ENCODE peak calls at places on chromosomes 11 and 22, in seven cellular contexts. R, O, I, V, B, L and P are unnamed samples.

GRCh38 chr11:2553886-2554285 is 109.1 kb downstream of the KCNQ1 start:
- DNase-seq in B (no peak), V (peak; percentile 17), I (no peak), R (peak; percentile 46), O (no peak), L (no peak), P (no peak)

GRCh38 chr22:45541580-45541979 is 38.9 kb downstream of the FBLN1 start:
- DNase-seq in L (no peak), I (no peak), R (no peak), O (no peak), B (no peak), V (no peak), P (no peak)

GRCh38 chr11:107496011-107496410 is 38.4 kb upstream of the CWF19L2 start:
- DNase-seq in I (peak; percentile 88), R (no peak), O (no peak), V (no peak), B (no peak), L (no peak), P (no peak)

GRCh38 chr22:37659066-37659896 is 758 bp downstream of the PDXP start:
- DNase-seq in O (no peak), B (no peak), I (no peak), V (no peak), R (peak; percentile 64), L (no peak), P (peak; percentile 50)

GRCh38 chr11:17366491-17366890 is 14.9 kb downstream of the NCR3LG1 start:
- DNase-seq in L (no peak), R (no peak), I (no peak), B (no peak), O (no peak), V (no peak), P (peak; percentile 71)

GRCh38 chr22:41021039-41021654 is 70.0 kb downstream of the RBX1 start:
- DNase-seq in O (no peak), B (no peak), L (no peak), V (peak; percentile 72), R (peak; percentile 55), I (no peak), P (no peak)

GRCh38 chr11:16001899-16002426 is 354.4 kb downstream of the SOX6 start:
- DNase-seq in I (peak; percentile 98), R (peak; percentile 48), V (no peak), L (no peak), O (no peak), B (peak; percentile 4), P (peak; percentile 29)

GRCh38 chr11:68843052-68843561 is 1.4 kb upstream of the CPT1A start:
- DNase-seq in O (no peak), V (no peak), L (peak; percentile 42), R (no peak), B (no peak), I (peak; percentile 44), P (peak; percentile 48)

GRCh38 chr11:125621995-125622394 is 3.0 kb upstream of the CHEK1 start:
- DNase-seq in B (no peak), L (no peak), O (no peak), R (no peak), I (peak; percentile 73), V (no peak), P (no peak)

GRCh38 chr11:83724704-83725114 is 438.5 kb upstream of the CCDC90B start:
- DNase-seq in O (no peak), V (no peak), R (peak; percentile 45), B (no peak), L (no peak), I (no peak), P (no peak)

GRCh38 chr22:37345863-37346514 is 63.7 kb downstream of the CYTH4 start:
- DNase-seq in I (peak; percentile 98), B (no peak), R (no peak), O (no peak), V (no peak), L (no peak), P (no peak)

GRCh38 chr11:60493454-60493853 is 876 bp downstream of the MS4A12 start:
- DNase-seq in L (no peak), O (no peak), B (no peak), V (no peak), I (no peak), R (no peak), P (no peak)

GRCh38 chr11:68430801-68431200 is 29.8 kb upstream of the PPP6R3 start:
- DNase-seq in V (no peak), I (no peak), O (no peak), L (no peak), R (no peak), B (no peak), P (no peak)

GRCh38 chr11:100761806-100762205 is 74.7 kb downstream of the ARHGAP42 start:
- DNase-seq in O (no peak), R (no peak), L (no peak), V (no peak), I (no peak), B (no peak), P (no peak)

GRCh38 chr11:3056296-3057068 is 741 bp downstream of the CARS1 start:
- DNase-seq in I (no peak), B (no peak), R (no peak), L (no peak), O (no peak), V (peak; percentile 76), P (no peak)

GRCh38 chr22:42536166-42536565 is 16.6 kb upstream of the RRP7A start:
- DNase-seq in O (no peak), I (no peak), B (no peak), R (no peak), V (no peak), L (no peak), P (no peak)

GRCh38 chr11:44426958-44427357 is 117.0 kb upstream of the ALX4 start:
- DNase-seq in I (no peak), O (no peak), B (no peak), V (no peak), L (no peak), R (no peak), P (no peak)

GRCh38 chr11:73326929-73327811 is 19.1 kb downstream of the ARHGEF17 start:
- DNase-seq in V (no peak), I (peak; percentile 81), B (no peak), R (no peak), L (no peak), O (no peak), P (peak; percentile 43)

GRCh38 chr11:118884613-118885274 is 1.1 kb downstream of the CXCR5 start:
- DNase-seq in B (no peak), L (no peak), O (no peak), V (no peak), I (no peak), R (no peak), P (no peak)

GRCh38 chr11:36431429-36432092 is 78.5 kb downstream of the TRAF6 start:
- DNase-seq in R (no peak), I (peak; percentile 99), O (no peak), V (no peak), L (peak; percentile 73), B (peak; percentile 95), P (no peak)

GRCh38 chr11:68021167-68021787 is 9.2 kb upstream of the NDUFS8 start:
- DNase-seq in V (peak; percentile 84), I (no peak), R (peak; percentile 71), L (no peak), B (no peak), O (no peak), P (no peak)

GRCh38 chr22:37002633-37003032 is 16.6 kb downstream of the TST start:
- DNase-seq in L (no peak), R (no peak), B (no peak), I (no peak), O (no peak), V (no peak), P (no peak)

GRCh38 chr22:22027955-22028354 is 45.4 kb upstream of the TOP3B start:
- DNase-seq in B (no peak), V (no peak), O (no peak), L (no peak), I (no peak), R (no peak), P (peak; percentile 25)

GRCh38 chr11:128890543-128891409 is at the start of gene KCNJ5:
- DNase-seq in V (peak; percentile 83), R (peak; percentile 59), I (no peak), L (peak; percentile 56), B (peak; percentile 24), O (no peak), P (no peak)

GRCh38 chr22:46293591-46294260 is 2.9 kb upstream of the GTSE1 start:
- DNase-seq in I (peak; percentile 63), L (peak; percentile 79), B (no peak), O (peak; percentile 45), R (peak; percentile 55), V (no peak), P (no peak)

DNA sequence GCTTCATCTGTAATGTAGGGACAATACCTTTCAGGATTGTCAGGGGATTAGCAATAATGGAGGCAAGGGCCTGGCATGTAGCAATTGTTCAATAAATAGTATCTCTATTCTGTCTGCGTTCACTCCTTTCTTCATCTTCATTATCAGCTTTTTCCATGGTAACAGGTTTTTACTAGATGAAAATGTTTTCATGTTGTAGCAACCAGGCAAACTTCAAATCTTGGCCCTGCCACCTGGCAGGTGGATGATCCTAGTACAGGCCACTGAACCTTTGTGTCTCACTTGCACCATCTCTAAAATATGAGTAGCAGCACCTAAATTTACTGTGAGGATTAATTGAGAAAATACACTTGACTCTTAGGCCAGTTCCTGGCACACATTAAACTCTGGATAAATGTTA is 83.4 kb downstream of the SWAP70 start:
- DNase-seq in O (no peak), V (no peak), B (no peak), I (no peak), R (no peak), L (no peak), P (no peak)
- H3K27ac ChIP-seq in O (no peak overlapping the region), V (no peak overlapping the region), B (no peak overlapping the region), I (no peak overlapping the region), R (peak overlapping the region; percentile 32), L (no peak overlapping the region), P (no peak overlapping the region)

GRCh38 chr11:19820100-19820499 is 107.5 kb downstream of the NAV2 start:
- DNase-seq in L (no peak), V (no peak), O (no peak), B (no peak), R (peak; percentile 55), I (peak; percentile 83), P (no peak)
- H3K27ac ChIP-seq in L (no peak overlapping the region), V (no peak overlapping the region), O (no peak overlapping the region), B (no peak overlapping the region), R (no peak overlapping the region), I (no peak overlapping the region), P (no peak overlapping the region)

DNA sequence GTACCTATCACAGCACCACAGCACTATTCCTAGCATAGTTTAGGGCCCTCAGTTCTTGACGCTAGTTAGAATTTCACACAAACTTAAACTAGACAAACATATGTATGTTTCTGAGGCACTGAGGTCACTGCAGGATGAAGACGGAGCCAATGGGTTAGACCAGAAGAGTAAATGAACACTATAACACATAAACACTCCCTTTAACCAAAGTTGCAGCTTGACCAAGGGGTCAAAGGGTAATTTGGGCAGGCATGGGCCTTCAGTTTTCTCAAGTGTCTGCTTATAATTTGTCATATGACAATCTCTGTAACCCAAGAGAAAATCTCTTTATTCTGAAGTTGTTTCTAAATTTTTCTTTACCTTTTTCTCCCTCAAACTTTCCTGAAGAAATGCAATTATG is 12.9 kb upstream of the HBE1 start:
- DNase-seq in B (no peak), V (no peak), R (no peak), L (no peak), I (no peak), O (no peak), P (no peak)
- H3K27ac ChIP-seq in B (peak overlapping the region; percentile 52), V (no peak overlapping the region), R (no peak overlapping the region), L (no peak overlapping the region), I (no peak overlapping the region), O (no peak overlapping the region), P (no peak overlapping the region)

DNA sequence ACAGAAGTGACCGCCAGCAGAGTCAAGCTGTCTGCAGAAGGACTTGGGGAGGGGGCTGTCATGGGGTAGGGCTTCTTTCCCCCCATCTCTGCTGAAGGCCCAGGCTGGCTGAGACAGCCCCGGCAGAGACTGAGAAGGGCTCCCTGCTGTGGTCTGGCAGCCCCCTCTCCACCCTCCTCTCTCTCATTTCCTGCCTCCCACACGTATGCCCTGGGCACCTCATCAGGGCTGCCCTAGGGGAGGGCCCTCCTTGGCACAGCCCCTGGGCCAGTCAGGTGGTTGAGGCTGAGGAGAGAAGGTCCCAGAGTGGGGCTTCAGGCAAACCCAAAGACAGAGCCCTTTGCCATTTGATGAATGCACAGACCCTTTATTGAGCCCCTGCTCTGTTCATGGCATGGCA is 3.6 kb downstream of the RASD2 start:
- DNase-seq in L (no peak), R (no peak), V (no peak), B (no peak), I (no peak), O (no peak), P (no peak)
- H3K27ac ChIP-seq in L (no peak overlapping the region), R (no peak overlapping the region), V (no peak overlapping the region), B (no peak overlapping the region), I (no peak overlapping the region), O (peak overlapping the region; percentile 53), P (no peak overlapping the region)